ENCODE peak calls at places on chromosomes 6 and 20, in five cellular contexts. I, R, Q, T and H are unnamed samples.

GRCh38 chr6:35185302-35185681 is 28.5 kb upstream of the SCUBE3 start:
- DNase-seq in I (no peak), T (no peak), R (no peak), Q (no peak), H (peak)

GRCh38 chr6:2578729-2579128 is 172.0 kb downstream of the MYLK4 start:
- DNase-seq in I (no peak), R (no peak), T (no peak), Q (no peak), H (no peak)

GRCh38 chr6:135089901-135090300 is 35.3 kb upstream of the HBS1L start:
- DNase-seq in Q (no peak), I (no peak), R (no peak), T (no peak), H (no peak)

GRCh38 chr6:135837735-135838449 is 13.6 kb upstream of the PDE7B start:
- DNase-seq in T (no peak), I (no peak), R (no peak), Q (no peak), H (no peak)

GRCh38 chr6:113879186-113880096 is 22.3 kb downstream of the MARCKS start:
- DNase-seq in Q (no peak), R (peak), I (no peak), T (peak), H (peak)

GRCh38 chr6:22295145-22295544 is 1.7 kb downstream of the PRL start:
- DNase-seq in R (no peak), Q (no peak), T (no peak), I (no peak), H (no peak)

GRCh38 chr6:153436346-153436745 is 305.3 kb upstream of the RGS17 start:
- DNase-seq in Q (no peak), T (no peak), R (no peak), I (no peak), H (no peak)

GRCh38 chr20:62316331-62317166 is 13.8 kb downstream of the ADRM1 start:
- DNase-seq in I (no peak), T (no peak), R (no peak), Q (no peak), H (no peak)

GRCh38 chr20:54177378-54177777 is 3.6 kb upstream of the CYP24A1 start:
- DNase-seq in R (no peak), I (no peak), Q (no peak), T (no peak), H (no peak)

GRCh38 chr20:45878076-45878731 is 2.8 kb upstream of the ZSWIM1 start:
- DNase-seq in R (no peak), T (no peak), Q (peak), I (no peak), H (no peak)

GRCh38 chr6:104954091-104954797 is 2.7 kb upstream of the LIN28B start:
- DNase-seq in I (no peak), T (no peak), R (no peak), Q (no peak), H (no peak)

GRCh38 chr20:60011512-60012507 is 53.6 kb downstream of the CDH26 start:
- DNase-seq in T (no peak), Q (no peak), I (no peak), R (no peak), H (no peak)

GRCh38 chr20:60009318-60009717 is 51.1 kb downstream of the CDH26 start:
- DNase-seq in I (no peak), R (no peak), T (no peak), Q (no peak), H (peak)

GRCh38 chr20:60010689-60011417 is 52.6 kb downstream of the CDH26 start:
- DNase-seq in R (no peak), Q (no peak), I (no peak), T (no peak), H (no peak)

GRCh38 chr20:60008130-60008808 is 50.0 kb downstream of the CDH26 start:
- DNase-seq in I (no peak), Q (no peak), T (no peak), R (no peak), H (no peak)

DNA sequence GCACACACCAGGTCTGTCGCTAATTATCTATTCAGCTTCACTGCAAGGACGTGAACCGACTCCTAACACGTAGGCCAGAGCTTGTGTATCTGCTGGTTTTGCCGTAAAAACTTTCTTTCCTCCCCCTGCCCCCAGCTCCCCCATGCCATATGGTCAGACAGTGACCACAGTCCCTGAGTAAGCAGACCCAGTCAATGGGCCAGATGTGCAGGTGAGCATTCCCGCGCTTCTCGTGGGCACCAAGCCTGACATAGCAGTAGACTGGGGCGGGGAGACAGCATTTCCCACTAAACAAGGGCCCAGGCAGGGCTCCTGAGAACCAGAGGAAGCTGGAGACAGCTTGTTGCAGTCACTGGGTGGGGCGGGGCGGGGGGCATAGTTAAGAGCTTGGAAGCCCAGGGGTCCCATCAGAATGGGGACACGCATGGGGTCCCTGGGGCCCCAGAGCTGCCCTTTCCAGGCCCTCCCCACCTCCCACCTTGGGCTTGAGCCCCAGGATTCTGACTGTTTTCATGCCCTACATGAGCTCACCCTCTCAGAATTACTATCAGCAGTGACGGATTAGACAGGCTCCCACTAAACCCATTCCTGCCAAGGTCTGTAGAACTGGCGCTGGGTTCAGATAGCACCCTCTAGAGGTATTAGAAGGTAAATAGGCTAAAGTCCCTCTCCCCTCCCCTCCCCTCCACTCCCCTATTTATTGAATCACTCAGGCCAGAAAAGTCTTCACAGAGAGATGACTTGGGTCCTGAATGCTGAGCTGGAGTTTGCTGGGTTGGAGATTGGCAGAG is 51.8 kb downstream of the CDH26 start:
- DNase-seq in T (no peak), I (no peak), Q (no peak), R (no peak), H (no peak)
- TF ChIP-seq CTCF in T (peak), I (no peak), Q (peak), R (peak), H (no peak)

GRCh38 chr20:7937328-7937727 is 2.9 kb downstream of the HAO1 start:
- DNase-seq in I (no peak), R (no peak), Q (no peak), T (no peak), H (no peak)
- TF ChIP-seq CTCF in I (no peak), R (no peak), Q (no peak), T (no peak), H (no peak)

GRCh38 chr20:38842558-38842981 is 37.1 kb downstream of the PPP1R16B start:
- DNase-seq in T (no peak), R (peak), Q (no peak), I (no peak), H (no peak)

GRCh38 chr20:38842017-38842416 is 36.5 kb downstream of the PPP1R16B start:
- DNase-seq in I (no peak), T (no peak), Q (no peak), R (peak), H (no peak)

GRCh38 chr20:38844963-38845362 is 39.5 kb downstream of the PPP1R16B start:
- DNase-seq in R (no peak), Q (no peak), I (no peak), T (no peak), H (no peak)

GRCh38 chr20:38843346-38843745 is 37.8 kb downstream of the PPP1R16B start:
- DNase-seq in I (no peak), Q (no peak), R (no peak), T (no peak), H (no peak)

GRCh38 chr20:38847840-38848239 is 42.3 kb downstream of the PPP1R16B start:
- DNase-seq in Q (no peak), I (no peak), T (no peak), R (no peak), H (no peak)
- TF ChIP-seq CTCF in Q (no peak), I (no peak), T (no peak), R (no peak), H (no peak)

GRCh38 chr6:168737481-168737880 is 296.5 kb downstream of the SMOC2 start:
- DNase-seq in I (no peak), R (no peak), Q (no peak), T (no peak), H (no peak)
- TF ChIP-seq CTCF in I (no peak), R (no peak), Q (no peak), T (no peak), H (no peak)

GRCh38 chr6:162442675-162443074 is 284.9 kb downstream of the PRKN start:
- DNase-seq in R (no peak), T (peak), Q (no peak), I (no peak), H (peak)
- TF ChIP-seq CTCF in R (no peak), T (peak), Q (no peak), I (no peak), H (no peak)

GRCh38 chr6:100177956-100178355 is 183.9 kb upstream of the MCHR2 start:
- DNase-seq in R (no peak), I (no peak), Q (no peak), T (no peak), H (no peak)
- TF ChIP-seq CTCF in R (no peak), I (no peak), Q (no peak), T (no peak), H (no peak)